ENCODE peak calls at places on chromosome 16, in seven cellular contexts. J is anterior cingulate cortex, M is AG08396, T is RWPE1, S is NCI-H1436, Z is hypothalamus, Q is retina. A is an unnamed sample.

GRCh38 chr16:14300631-14301149 is 229.6 kb downstream of the MRTFB start:
- DNase-seq in J (peak; percentile 30), M (peak; percentile 83), T (peak; percentile 76), S (peak; percentile 49), Z (peak; percentile 26), Q (peak; percentile 51), A (peak; percentile 67)

GRCh38 chr16:2511128-2511785 is 2.5 kb upstream of the ATP6V0C start:
- DNase-seq in J (peak; percentile 45), M (peak; percentile 86), T (no peak), S (no peak), Z (peak; percentile 19), Q (no peak), A (peak; percentile 56)

GRCh38 chr16:12539185-12539929 is 264.3 kb downstream of the CPPED1 start:
- DNase-seq in J (no peak), M (peak; percentile 31), T (no peak), S (no peak), Z (no peak), Q (no peak), A (no peak)

GRCh38 chr16:23994615-23995014 is 158.8 kb downstream of the PRKCB start:
- DNase-seq in J (no peak), M (no peak), T (no peak), S (no peak), Z (no peak), Q (no peak), A (no peak)

GRCh38 chr16:50282010-50282538 is 15.7 kb downstream of the ADCY7 start:
- DNase-seq in J (peak; percentile 27), M (no peak), T (no peak), S (no peak), Z (no peak), Q (no peak), A (peak; percentile 68)

GRCh38 chr16:14378131-14378551 is 251.9 kb downstream of the PARN start:
- DNase-seq in J (no peak), M (no peak), T (peak; percentile 64), S (no peak), Z (no peak), Q (no peak), A (no peak)

GRCh38 chr16:67431077-67431804 is at the start of gene HSD11B2:
- DNase-seq in J (peak; percentile 29), M (peak; percentile 86), T (peak; percentile 72), S (no peak), Z (peak; percentile 8), Q (peak; percentile 65), A (peak; percentile 37)

GRCh38 chr16:56903866-56904265 is 28.1 kb upstream of the HERPUD1 start:
- DNase-seq in J (no peak), M (no peak), T (no peak), S (no peak), Z (no peak), Q (no peak), A (no peak)

GRCh38 chr16:26857371-26857770 is 209.4 kb upstream of the C16orf82 start:
- DNase-seq in J (no peak), M (no peak), T (no peak), S (no peak), Z (no peak), Q (no peak), A (no peak)

A was measured in substantia nigra.